ENCODE peak calls at places on chromosomes 11 and 22, in seven cellular contexts. U is upper lobe of left lung; I is body of pancreas; Z is stimulated activated CD4-positive, alpha-beta T cell treated with anti-CD3 and anti-CD28 coated beads, Interleukin-4, amount 100 ng/mL, for 48 hours; T is SJSA1; F is coronary artery; A is SW480. O is an unnamed sample.

GRCh38 chr22:27534720-27535125 is 266.8 kb downstream of the MN1 start:
- DNase-seq in U (no peak), I (no peak), Z (no peak), T (no peak), F (no peak), A (no peak), O (no peak)

GRCh38 chr22:49979587-49980264 is 19.2 kb downstream of the PIM3 start:
- DNase-seq in U (peak; percentile 63), I (peak; percentile 65), Z (peak; percentile 45), T (no peak), F (no peak), A (no peak), O (no peak)

GRCh38 chr11:131246589-131247164 is 123.7 kb upstream of the NTM start:
- DNase-seq in U (peak; percentile 51), I (peak; percentile 71), Z (no peak), T (no peak), F (no peak), A (no peak), O (peak; percentile 64)

GRCh38 chr11:57680552-57680874 is 12.6 kb downstream of the ZDHHC5 start:
- DNase-seq in U (no peak), I (no peak), Z (no peak), T (no peak), F (no peak), A (no peak), O (no peak)

GRCh38 chr22:22424210-22424800 is 84.2 kb downstream of the ZNF280B start:
- DNase-seq in U (no peak), I (no peak), Z (no peak), T (no peak), F (no peak), A (no peak), O (no peak)

GRCh38 chr22:20532256-20532993 is 25.0 kb downstream of the MED15 start:
- DNase-seq in U (no peak), I (no peak), Z (no peak), T (no peak), F (no peak), A (no peak), O (no peak)

GRCh38 chr11:97746832-97747231 is 1273.9 kb upstream of the CNTN5 start:
- DNase-seq in U (no peak), I (no peak), Z (no peak), T (no peak), F (no peak), A (no peak), O (no peak)

GRCh38 chr11:70854891-70855556 is 397.4 kb downstream of the SHANK2 start:
- DNase-seq in U (no peak), I (peak; percentile 31), Z (no peak), T (no peak), F (no peak), A (no peak), O (no peak)

GRCh38 chr11:11534981-11535380 is 86.8 kb downstream of the GALNT18 start:
- DNase-seq in U (no peak), I (peak; percentile 30), Z (no peak), T (no peak), F (no peak), A (no peak), O (no peak)

GRCh38 chr11:65862941-65863888 is 3.0 kb downstream of the MUS81 start:
- DNase-seq in U (peak; percentile 17), I (no peak), Z (no peak), T (peak; percentile 55), F (peak; percentile 73), A (no peak), O (no peak)

GRCh38 chr11:92662580-92662979 is 306.9 kb upstream of the MTNR1B start:
- DNase-seq in U (no peak), I (no peak), Z (no peak), T (no peak), F (no peak), A (no peak), O (no peak)

GRCh38 chr11:75547617-75548054 is 14.4 kb upstream of the SERPINH1 start:
- DNase-seq in U (peak; percentile 78), I (peak; percentile 78), Z (no peak), T (peak; percentile 57), F (no peak), A (peak; percentile 57), O (no peak)

GRCh38 chr11:67483901-67484665 is 1.3 kb downstream of the AIP start:
- DNase-seq in U (no peak), I (no peak), Z (no peak), T (no peak), F (peak; percentile 73), A (no peak), O (no peak)

GRCh38 chr11:107953506-107953905 is 25.3 kb downstream of the RAB39A start:
- DNase-seq in U (no peak), I (no peak), Z (no peak), T (no peak), F (no peak), A (no peak), O (no peak)

GRCh38 chr11:64289011-64289564 is 2.0 kb upstream of the KCNK4 start:
- DNase-seq in U (no peak), I (no peak), Z (no peak), T (no peak), F (no peak), A (no peak), O (no peak)

GRCh38 chr11:112150517-112150916 is 13.4 kb downstream of the IL18 start:
- DNase-seq in U (no peak), I (no peak), Z (no peak), T (no peak), F (no peak), A (no peak), O (no peak)

GRCh38 chr11:79332017-79332416 is 108.8 kb downstream of the TENM4 start:
- DNase-seq in U (no peak), I (no peak), Z (no peak), T (no peak), F (no peak), A (no peak), O (no peak)

GRCh38 chr22:36853407-36854099 is 7.3 kb upstream of the NCF4 start:
- DNase-seq in U (peak; percentile 77), I (peak; percentile 53), Z (peak; percentile 88), T (peak; percentile 69), F (no peak), A (no peak), O (no peak)

GRCh38 chr11:86947541-86947940 is 7.7 kb downstream of the FZD4 start:
- DNase-seq in U (no peak), I (no peak), Z (no peak), T (no peak), F (no peak), A (no peak), O (no peak)

GRCh38 chr22:42994917-42995562 is 19.9 kb downstream of the PACSIN2 start:
- DNase-seq in U (peak; percentile 83), I (peak; percentile 85), Z (no peak), T (peak; percentile 85), F (peak; percentile 88), A (no peak), O (no peak)

GRCh38 chr22:46073683-46074504 is 76.4 kb upstream of the PPARA start:
- DNase-seq in U (peak; percentile 31), I (peak; percentile 59), Z (no peak), T (no peak), F (peak; percentile 83), A (no peak), O (no peak)

GRCh38 chr22:39278040-39278439 is 33.3 kb upstream of the PDGFB start:
- DNase-seq in U (no peak), I (no peak), Z (no peak), T (peak; percentile 79), F (no peak), A (no peak), O (no peak)

GRCh38 chr11:73308003-73308962 is at the start of gene ARHGEF17:
- DNase-seq in U (peak; percentile 80), I (peak; percentile 71), Z (no peak), T (peak; percentile 74), F (peak; percentile 94), A (peak; percentile 46), O (no peak)

GRCh38 chr11:125063429-125064043 is 431 bp downstream of the SLC37A2 start:
- DNase-seq in U (no peak), I (no peak), Z (no peak), T (no peak), F (peak; percentile 73), A (no peak), O (no peak)

GRCh38 chr11:107623183-107623582 is 32.2 kb downstream of the ELMOD1 start:
- DNase-seq in U (no peak), I (no peak), Z (no peak), T (no peak), F (no peak), A (no peak), O (no peak)

GRCh38 chr22:19037282-19038163 is 84.7 kb downstream of the DGCR2 start:
- DNase-seq in U (peak; percentile 17), I (no peak), Z (no peak), T (peak; percentile 34), F (no peak), A (no peak), O (no peak)

GRCh38 chr22:49768077-49768476 is 59.6 kb downstream of the BRD1 start:
- DNase-seq in U (no peak), I (no peak), Z (no peak), T (no peak), F (no peak), A (no peak), O (no peak)

GRCh38 chr11:12539570-12539969 is 134.7 kb upstream of the TEAD1 start:
- DNase-seq in U (no peak), I (no peak), Z (no peak), T (peak; percentile 80), F (no peak), A (no peak), O (no peak)

GRCh38 chr22:32417906-32418305 is 5.9 kb upstream of the RTCB start:
- DNase-seq in U (no peak), I (no peak), Z (no peak), T (no peak), F (no peak), A (no peak), O (no peak)

GRCh38 chr22:42632096-42632495 is 8.3 kb downstream of the ATP5MGL start:
- DNase-seq in U (no peak), I (no peak), Z (no peak), T (peak; percentile 51), F (no peak), A (no peak), O (no peak)

GRCh38 chr22:31327786-31328544 is 18.2 kb downstream of the PATZ1 start:
- DNase-seq in U (no peak), I (no peak), Z (no peak), T (no peak), F (no peak), A (no peak), O (no peak)

GRCh38 chr11:125312391-125312790 is 147.8 kb downstream of the PKNOX2 start:
- DNase-seq in U (no peak), I (no peak), Z (no peak), T (no peak), F (no peak), A (no peak), O (no peak)

GRCh38 chr11:57228600-57228999 is 8.4 kb downstream of the APLNR start:
- DNase-seq in U (no peak), I (no peak), Z (no peak), T (no peak), F (no peak), A (no peak), O (no peak)

GRCh38 chr11:57392421-57393105 is 2.1 kb upstream of the PRG2 start:
- DNase-seq in U (no peak), I (no peak), Z (no peak), T (no peak), F (no peak), A (no peak), O (no peak)

GRCh38 chr11:73997120-73997772 is 11.6 kb downstream of the UCP3 start:
- DNase-seq in U (no peak), I (no peak), Z (no peak), T (no peak), F (peak; percentile 40), A (no peak), O (no peak)

GRCh38 chr11:68311155-68312116 is 955 bp upstream of the LRP5 start:
- DNase-seq in U (no peak), I (peak; percentile 44), Z (no peak), T (no peak), F (no peak), A (no peak), O (no peak)

GRCh38 chr11:43517518-43517917 is 158.8 kb downstream of the TTC17 start:
- DNase-seq in U (no peak), I (no peak), Z (no peak), T (no peak), F (no peak), A (no peak), O (no peak)

GRCh38 chr22:22709719-22710445 is 65.5 kb downstream of the GGTLC2 start:
- DNase-seq in U (no peak), I (peak; percentile 41), Z (no peak), T (peak; percentile 37), F (peak; percentile 35), A (no peak), O (no peak)